ENCODE peak calls at places on chromosomes 7 and 10, in six cellular contexts. W is breast epithelium; T is fibroblast of lung; J is neural progenitor cell; I is CD4-positive, alpha-beta T cell; D is WERI-Rb-1. N is an unnamed sample.

GRCh38 chr7:148318092-148318756 is 272.3 kb upstream of the C7orf33 start:
- DNase-seq in W (no peak), T (no peak), J (no peak), I (no peak), D (no peak), N (no peak)

GRCh38 chr10:18737236-18737635 is 78.0 kb downstream of the ARL5B start:
- DNase-seq in W (no peak), T (peak; percentile 69), J (no peak), I (no peak), D (no peak), N (no peak)

GRCh38 chr7:55096318-55096717 is 77.5 kb downstream of the EGFR start:
- DNase-seq in W (no peak), T (no peak), J (no peak), I (no peak), D (no peak), N (no peak)

GRCh38 chr7:112129655-112130323 is 76.4 kb downstream of the DOCK4 start:
- DNase-seq in W (no peak), T (no peak), J (no peak), I (no peak), D (no peak), N (no peak)

GRCh38 chr10:77393821-77394501 is 243.6 kb downstream of the KCNMA1 start:
- DNase-seq in W (no peak), T (no peak), J (no peak), I (no peak), D (no peak), N (no peak)

GRCh38 chr7:93315896-93316295 is 83.7 kb downstream of the VPS50 start:
- DNase-seq in W (no peak), T (peak; percentile 49), J (no peak), I (no peak), D (no peak), N (no peak)

GRCh38 chr7:114715907-114716306 is 206.0 kb upstream of the MDFIC start:
- DNase-seq in W (no peak), T (peak; percentile 51), J (no peak), I (no peak), D (no peak), N (no peak)

GRCh38 chr7:117902314-117902889 is 29.2 kb upstream of the CTTNBP2 start:
- DNase-seq in W (no peak), T (no peak), J (no peak), I (no peak), D (no peak), N (no peak)

GRCh38 chr10:69616358-69616757 is 13.7 kb upstream of the FAM241B start:
- DNase-seq in W (no peak), T (no peak), J (no peak), I (no peak), D (no peak), N (no peak)

GRCh38 chr10:6977641-6978627 is 397.9 kb upstream of the PRKCQ start:
- DNase-seq in W (no peak), T (no peak), J (peak; percentile 33), I (no peak), D (no peak), N (no peak)

GRCh38 chr7:47458057-47458456 is 123.9 kb downstream of the TNS3 start:
- DNase-seq in W (no peak), T (peak; percentile 93), J (no peak), I (no peak), D (no peak), N (no peak)

GRCh38 chr7:136144182-136144581 is 167.0 kb upstream of the MTPN start:
- DNase-seq in W (no peak), T (no peak), J (no peak), I (no peak), D (no peak), N (no peak)

GRCh38 chr7:88307412-88307811 is 718 bp upstream of the STEAP4 start:
- DNase-seq in W (no peak), T (no peak), J (no peak), I (no peak), D (no peak), N (no peak)

GRCh38 chr7:83413831-83414230 is 235.1 kb downstream of the SEMA3E start:
- DNase-seq in W (no peak), T (peak; percentile 14), J (no peak), I (no peak), D (no peak), N (no peak)

GRCh38 chr7:15130666-15131541 is 228.4 kb upstream of the DGKB start:
- DNase-seq in W (no peak), T (peak; percentile 79), J (no peak), I (no peak), D (no peak), N (no peak)

GRCh38 chr7:142868881-142869415 is 14.1 kb downstream of the EPHB6 start:
- DNase-seq in W (no peak), T (no peak), J (no peak), I (no peak), D (no peak), N (no peak)

GRCh38 chr10:83983578-83984255 is 155.6 kb upstream of the GHITM start:
- DNase-seq in W (no peak), T (peak; percentile 30), J (no peak), I (no peak), D (no peak), N (no peak)

GRCh38 chr7:96303686-96304443 is 18.0 kb downstream of the SLC25A13 start:
- DNase-seq in W (no peak), T (peak; percentile 92), J (no peak), I (no peak), D (no peak), N (no peak)

DNA sequence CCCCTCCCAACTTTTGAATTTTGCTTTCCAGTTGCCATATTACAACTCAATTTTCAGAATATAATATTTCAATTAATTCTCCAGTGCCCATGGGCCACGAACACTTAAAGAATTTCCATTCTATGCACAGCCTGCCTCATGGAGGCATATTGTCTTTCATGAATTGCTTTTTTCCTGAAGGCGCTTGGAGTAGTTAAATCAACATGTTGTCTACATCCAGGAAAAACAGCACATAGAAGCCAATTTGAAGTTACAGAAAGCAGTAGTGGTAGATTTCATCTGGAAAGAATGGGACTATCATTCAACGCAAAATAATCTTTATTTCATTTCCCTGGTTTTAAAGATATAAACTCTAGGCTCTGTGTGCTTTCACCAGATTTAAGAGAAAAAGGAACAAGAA is 106.0 kb downstream of the NRP1 start:
- DNase-seq in W (no peak), T (no peak), J (no peak), I (no peak), D (no peak), N (no peak)
- H3K27ac ChIP-seq in W (no peak overlapping the region), T (no peak overlapping the region), J (no peak overlapping the region), I (no peak overlapping the region), D (no peak overlapping the region), N (no peak overlapping the region)

DNA sequence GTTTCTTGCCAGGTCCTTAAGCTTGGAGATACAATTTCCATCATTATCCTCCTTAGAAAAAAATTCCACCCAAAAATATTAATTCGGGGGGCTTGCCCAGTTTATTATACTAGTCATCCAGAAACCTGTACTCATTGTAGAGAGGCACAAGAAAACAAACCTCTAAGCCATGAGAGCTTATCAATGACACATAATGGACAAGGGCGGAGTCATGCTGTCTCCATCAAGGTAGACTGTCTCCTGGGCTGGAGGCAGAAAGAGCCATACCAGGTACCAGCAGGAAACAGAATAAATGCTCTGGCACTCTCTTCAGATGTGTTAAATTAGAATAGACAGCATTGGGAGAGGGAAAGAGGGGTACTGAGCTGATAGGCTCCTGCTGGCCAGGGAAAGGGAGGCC is 69.8 kb upstream of the GSDME start:
- DNase-seq in W (no peak), T (no peak), J (no peak), I (no peak), D (no peak), N (no peak)
- H3K27ac ChIP-seq in W (no peak overlapping the region), T (peak overlapping the region; percentile 14), J (no peak overlapping the region), I (peak overlapping the region; percentile 18), D (no peak overlapping the region), N (no peak overlapping the region)

DNA sequence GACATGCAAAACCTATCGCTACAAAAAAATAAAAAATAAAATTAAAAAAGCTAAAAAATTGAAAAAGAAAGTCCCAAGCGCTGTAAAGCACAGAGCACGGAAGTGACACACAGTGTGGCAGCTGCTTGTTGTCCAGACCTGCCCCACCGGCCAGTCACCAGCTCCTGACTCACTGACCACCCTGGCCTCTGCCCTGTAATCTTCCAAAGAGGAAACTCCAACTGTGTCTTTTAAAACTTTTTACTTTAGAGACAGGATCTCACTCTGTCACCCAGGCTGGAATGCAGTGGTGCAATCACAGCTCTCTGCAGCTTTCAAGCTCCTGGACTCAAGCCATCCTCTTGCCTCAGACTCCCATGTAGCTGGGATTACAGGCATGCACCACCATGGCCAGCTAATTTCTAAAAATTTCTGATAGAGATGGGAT is 23.6 kb downstream of the GNA12 start:
- DNase-seq in W (no peak), T (peak; percentile 95), J (no peak), I (no peak), D (no peak), N (no peak)
- H3K27ac ChIP-seq in W (peak overlapping the region; percentile 48), T (peak overlapping the region; percentile 90), J (no peak overlapping the region), I (no peak overlapping the region), D (no peak overlapping the region), N (no peak overlapping the region)

GRCh38 chr7:141663081-141663510 is 38.9 kb downstream of the DENND11 start:
- DNase-seq in W (peak; percentile 89), T (no peak), J (no peak), I (no peak), D (no peak), N (no peak)
- H3K27ac ChIP-seq in W (peak overlapping the region; percentile 54), T (no peak overlapping the region), J (no peak overlapping the region), I (no peak overlapping the region), D (no peak overlapping the region), N (peak overlapping the region; percentile 14)

DNA sequence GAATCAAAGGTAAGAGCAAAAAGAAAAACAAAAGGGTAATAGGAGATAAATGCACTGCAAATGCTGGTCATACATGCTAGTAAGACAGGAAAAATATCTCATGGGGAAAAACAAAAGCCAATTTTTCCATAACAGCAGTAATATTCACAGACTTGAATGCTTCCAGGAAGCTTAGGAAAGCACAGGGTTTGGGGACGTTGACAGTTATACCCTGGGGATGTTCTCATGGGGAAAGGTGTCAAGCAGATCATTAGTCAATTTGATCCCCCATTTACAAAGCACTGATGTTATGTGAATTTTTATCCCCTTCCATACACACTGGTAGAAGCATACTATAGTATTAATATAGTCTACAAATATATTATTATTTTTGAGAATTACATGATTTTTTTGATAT is 232.7 kb downstream of the SORCS1 start:
- DNase-seq in W (no peak), T (no peak), J (no peak), I (no peak), D (no peak), N (no peak)
- H3K27ac ChIP-seq in W (no peak overlapping the region), T (no peak overlapping the region), J (no peak overlapping the region), I (no peak overlapping the region), D (no peak overlapping the region), N (no peak overlapping the region)

GRCh38 chr7:20439786-20440185 is 109.1 kb downstream of the ITGB8 start:
- DNase-seq in W (no peak), T (no peak), J (no peak), I (no peak), D (no peak), N (no peak)
- H3K27ac ChIP-seq in W (no peak overlapping the region), T (no peak overlapping the region), J (no peak overlapping the region), I (no peak overlapping the region), D (no peak overlapping the region), N (no peak overlapping the region)